ENCODE peak calls at places on chromosomes 5 and 9, in seven cellular contexts. One of them, this sample, is unnamed.

GRCh38 chr5:37730896-37731455 is 108.9 kb downstream of the GDNF start:
- DNase-seq in suprapubic skin: no peak
- DNase-seq in bronchial epithelial cell: no peak
- DNase-seq in neural crest cell: no peak
- DNase-seq in H9: no peak
- DNase-seq in Panc1: no peak
- DNase-seq in CD8-positive, alpha-beta T cell: no peak
- DNase-seq in this sample: no peak

GRCh38 chr5:117859161-117859560 is 1129.2 kb downstream of the DTWD2 start:
- DNase-seq in H9: no peak
- DNase-seq in neural crest cell: no peak
- DNase-seq in bronchial epithelial cell: no peak
- DNase-seq in Panc1: no peak
- DNase-seq in suprapubic skin: no peak
- DNase-seq in CD8-positive, alpha-beta T cell: no peak
- DNase-seq in this sample: no peak

GRCh38 chr5:90312027-90312426 is 97.5 kb downstream of the CETN3 start:
- DNase-seq in CD8-positive, alpha-beta T cell: no peak
- DNase-seq in Panc1: no peak
- DNase-seq in suprapubic skin: no peak
- DNase-seq in H9: no peak
- DNase-seq in neural crest cell: no peak
- DNase-seq in bronchial epithelial cell: no peak
- DNase-seq in this sample: no peak

GRCh38 chr5:79702606-79703380 is 13.2 kb downstream of the CMYA5 start:
- DNase-seq in CD8-positive, alpha-beta T cell: peak
- DNase-seq in suprapubic skin: no peak
- DNase-seq in Panc1: no peak
- DNase-seq in neural crest cell: no peak
- DNase-seq in H9: peak
- DNase-seq in bronchial epithelial cell: no peak
- DNase-seq in this sample: no peak

GRCh38 chr9:123063172-123063508 is 29.7 kb downstream of the GPR21 start:
- DNase-seq in Panc1: no peak
- DNase-seq in bronchial epithelial cell: no peak
- DNase-seq in suprapubic skin: no peak
- DNase-seq in CD8-positive, alpha-beta T cell: no peak
- DNase-seq in neural crest cell: no peak
- DNase-seq in H9: no peak
- DNase-seq in this sample: no peak

GRCh38 chr9:128428644-128429504 is 8.2 kb downstream of the CERCAM start:
- DNase-seq in suprapubic skin: no peak
- DNase-seq in H9: no peak
- DNase-seq in CD8-positive, alpha-beta T cell: no peak
- DNase-seq in neural crest cell: no peak
- DNase-seq in Panc1: no peak
- DNase-seq in bronchial epithelial cell: no peak
- DNase-seq in this sample: no peak

GRCh38 chr5:139954462-139954861 is 88.6 kb downstream of the NRG2 start:
- DNase-seq in suprapubic skin: no peak
- DNase-seq in bronchial epithelial cell: no peak
- DNase-seq in H9: no peak
- DNase-seq in CD8-positive, alpha-beta T cell: no peak
- DNase-seq in Panc1: no peak
- DNase-seq in neural crest cell: no peak
- DNase-seq in this sample: no peak

GRCh38 chr5:104412649-104413240 is 850.2 kb upstream of the NUDT12 start:
- DNase-seq in H9: peak
- DNase-seq in CD8-positive, alpha-beta T cell: no peak
- DNase-seq in neural crest cell: peak
- DNase-seq in suprapubic skin: no peak
- DNase-seq in bronchial epithelial cell: peak
- DNase-seq in Panc1: peak
- DNase-seq in this sample: no peak

GRCh38 chr9:1978941-1979340 is 36.2 kb upstream of the SMARCA2 start:
- DNase-seq in Panc1: no peak
- DNase-seq in suprapubic skin: peak
- DNase-seq in CD8-positive, alpha-beta T cell: no peak
- DNase-seq in neural crest cell: no peak
- DNase-seq in H9: no peak
- DNase-seq in bronchial epithelial cell: peak
- DNase-seq in this sample: no peak

GRCh38 chr5:76521240-76521758 is 101.9 kb downstream of the F2RL2 start:
- DNase-seq in suprapubic skin: no peak
- DNase-seq in CD8-positive, alpha-beta T cell: no peak
- DNase-seq in neural crest cell: no peak
- DNase-seq in Panc1: no peak
- DNase-seq in H9: no peak
- DNase-seq in bronchial epithelial cell: peak
- DNase-seq in this sample: no peak

GRCh38 chr5:5954199-5954598 is 424.1 kb downstream of the MED10 start:
- DNase-seq in Panc1: no peak
- DNase-seq in suprapubic skin: no peak
- DNase-seq in CD8-positive, alpha-beta T cell: no peak
- DNase-seq in H9: no peak
- DNase-seq in neural crest cell: no peak
- DNase-seq in bronchial epithelial cell: no peak
- DNase-seq in this sample: no peak

GRCh38 chr9:11038366-11038765 is 425.6 kb upstream of the PTPRD start:
- DNase-seq in neural crest cell: no peak
- DNase-seq in Panc1: no peak
- DNase-seq in bronchial epithelial cell: no peak
- DNase-seq in H9: no peak
- DNase-seq in CD8-positive, alpha-beta T cell: no peak
- DNase-seq in suprapubic skin: no peak
- DNase-seq in this sample: no peak
- TF ChIP-seq CTCF in neural crest cell: no peak
- TF ChIP-seq CTCF in Panc1: no peak
- TF ChIP-seq CTCF in bronchial epithelial cell: no peak
- TF ChIP-seq CTCF in H9: no peak
- TF ChIP-seq CTCF in CD8-positive, alpha-beta T cell: no peak
- TF ChIP-seq CTCF in suprapubic skin: no peak
- TF ChIP-seq CTCF in this sample: no peak

GRCh38 chr9:114738581-114739316 is 56.8 kb upstream of the TEX48 start:
- DNase-seq in neural crest cell: peak
- DNase-seq in H9: peak
- DNase-seq in CD8-positive, alpha-beta T cell: peak
- DNase-seq in Panc1: peak
- DNase-seq in suprapubic skin: no peak
- DNase-seq in bronchial epithelial cell: peak
- DNase-seq in this sample: no peak

GRCh38 chr9:114735732-114736131 is 53.7 kb upstream of the TEX48 start:
- DNase-seq in CD8-positive, alpha-beta T cell: no peak
- DNase-seq in Panc1: no peak
- DNase-seq in suprapubic skin: no peak
- DNase-seq in H9: no peak
- DNase-seq in neural crest cell: no peak
- DNase-seq in bronchial epithelial cell: no peak
- DNase-seq in this sample: no peak

GRCh38 chr9:114732842-114733241 is 50.9 kb upstream of the TEX48 start:
- DNase-seq in bronchial epithelial cell: peak
- DNase-seq in H9: no peak
- DNase-seq in Panc1: no peak
- DNase-seq in suprapubic skin: no peak
- DNase-seq in CD8-positive, alpha-beta T cell: no peak
- DNase-seq in neural crest cell: no peak
- DNase-seq in this sample: no peak

GRCh38 chr9:114733814-114734213 is 51.8 kb upstream of the TEX48 start:
- DNase-seq in suprapubic skin: no peak
- DNase-seq in Panc1: no peak
- DNase-seq in H9: no peak
- DNase-seq in bronchial epithelial cell: peak
- DNase-seq in neural crest cell: no peak
- DNase-seq in CD8-positive, alpha-beta T cell: no peak
- DNase-seq in this sample: no peak

GRCh38 chr9:114737118-114737517 is 55.1 kb upstream of the TEX48 start:
- DNase-seq in suprapubic skin: no peak
- DNase-seq in neural crest cell: no peak
- DNase-seq in bronchial epithelial cell: no peak
- DNase-seq in CD8-positive, alpha-beta T cell: no peak
- DNase-seq in H9: no peak
- DNase-seq in Panc1: no peak
- DNase-seq in this sample: no peak
- TF ChIP-seq CTCF in suprapubic skin: no peak
- TF ChIP-seq CTCF in neural crest cell: no peak
- TF ChIP-seq CTCF in bronchial epithelial cell: no peak
- TF ChIP-seq CTCF in CD8-positive, alpha-beta T cell: no peak
- TF ChIP-seq CTCF in H9: no peak
- TF ChIP-seq CTCF in Panc1: no peak
- TF ChIP-seq CTCF in this sample: no peak

DNA sequence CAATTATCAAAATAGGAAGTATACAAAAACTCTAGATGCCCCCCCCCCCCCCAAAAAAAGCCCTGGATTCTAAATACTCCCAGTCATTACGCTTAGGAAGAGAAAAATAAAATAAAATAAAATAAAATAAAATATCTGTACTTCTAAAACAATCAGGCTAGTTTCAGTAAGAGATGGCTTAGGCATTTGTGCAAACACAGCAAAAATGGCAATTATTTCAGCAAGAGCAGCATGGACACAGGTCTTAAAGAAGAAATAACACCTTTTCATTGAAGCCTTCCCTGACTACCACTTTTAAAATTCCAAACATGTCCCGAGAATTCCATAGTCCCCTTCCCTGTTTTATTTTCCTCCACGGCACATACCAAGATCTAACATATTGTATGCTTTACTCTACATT is 218.6 kb upstream of the POU5F2 start:
- DNase-seq in suprapubic skin: no peak
- DNase-seq in H9: no peak
- DNase-seq in Panc1: no peak
- DNase-seq in neural crest cell: no peak
- DNase-seq in bronchial epithelial cell: no peak
- DNase-seq in CD8-positive, alpha-beta T cell: no peak
- DNase-seq in this sample: no peak
- TF ChIP-seq CTCF in suprapubic skin: no peak
- TF ChIP-seq CTCF in H9: no peak
- TF ChIP-seq CTCF in Panc1: no peak
- TF ChIP-seq CTCF in neural crest cell: no peak
- TF ChIP-seq CTCF in bronchial epithelial cell: no peak
- TF ChIP-seq CTCF in CD8-positive, alpha-beta T cell: no peak
- TF ChIP-seq CTCF in this sample: no peak

GRCh38 chr5:168135897-168136296 is 155.5 kb upstream of the WWC1 start:
- DNase-seq in H9: no peak
- DNase-seq in CD8-positive, alpha-beta T cell: no peak
- DNase-seq in bronchial epithelial cell: no peak
- DNase-seq in neural crest cell: no peak
- DNase-seq in suprapubic skin: no peak
- DNase-seq in Panc1: no peak
- DNase-seq in this sample: no peak
- TF ChIP-seq CTCF in H9: no peak
- TF ChIP-seq CTCF in CD8-positive, alpha-beta T cell: no peak
- TF ChIP-seq CTCF in bronchial epithelial cell: no peak
- TF ChIP-seq CTCF in neural crest cell: no peak
- TF ChIP-seq CTCF in suprapubic skin: no peak
- TF ChIP-seq CTCF in Panc1: no peak
- TF ChIP-seq CTCF in this sample: no peak

GRCh38 chr9:88196456-88196855 is 58.2 kb upstream of the SPATA31C2 start:
- DNase-seq in CD8-positive, alpha-beta T cell: no peak
- DNase-seq in suprapubic skin: no peak
- DNase-seq in bronchial epithelial cell: peak
- DNase-seq in Panc1: no peak
- DNase-seq in H9: no peak
- DNase-seq in neural crest cell: no peak
- DNase-seq in this sample: no peak

GRCh38 chr9:88193766-88194165 is 55.5 kb upstream of the SPATA31C2 start:
- DNase-seq in bronchial epithelial cell: no peak
- DNase-seq in H9: no peak
- DNase-seq in suprapubic skin: no peak
- DNase-seq in Panc1: no peak
- DNase-seq in CD8-positive, alpha-beta T cell: no peak
- DNase-seq in neural crest cell: no peak
- DNase-seq in this sample: no peak

GRCh38 chr9:88198346-88198807 is 60.1 kb upstream of the SPATA31C2 start:
- DNase-seq in neural crest cell: no peak
- DNase-seq in CD8-positive, alpha-beta T cell: no peak
- DNase-seq in H9: no peak
- DNase-seq in suprapubic skin: no peak
- DNase-seq in bronchial epithelial cell: peak
- DNase-seq in Panc1: peak
- DNase-seq in this sample: no peak

GRCh38 chr9:88197781-88198345 is 59.6 kb upstream of the SPATA31C2 start:
- DNase-seq in Panc1: peak
- DNase-seq in bronchial epithelial cell: peak
- DNase-seq in H9: no peak
- DNase-seq in neural crest cell: no peak
- DNase-seq in CD8-positive, alpha-beta T cell: no peak
- DNase-seq in suprapubic skin: no peak
- DNase-seq in this sample: no peak

GRCh38 chr9:88197016-88197415 is 58.7 kb upstream of the SPATA31C2 start:
- DNase-seq in suprapubic skin: no peak
- DNase-seq in CD8-positive, alpha-beta T cell: no peak
- DNase-seq in H9: no peak
- DNase-seq in bronchial epithelial cell: peak
- DNase-seq in Panc1: no peak
- DNase-seq in neural crest cell: no peak
- DNase-seq in this sample: no peak
- TF ChIP-seq CTCF in suprapubic skin: no peak
- TF ChIP-seq CTCF in CD8-positive, alpha-beta T cell: no peak
- TF ChIP-seq CTCF in H9: no peak
- TF ChIP-seq CTCF in bronchial epithelial cell: no peak
- TF ChIP-seq CTCF in Panc1: no peak
- TF ChIP-seq CTCF in neural crest cell: no peak
- TF ChIP-seq CTCF in this sample: no peak

DNA sequence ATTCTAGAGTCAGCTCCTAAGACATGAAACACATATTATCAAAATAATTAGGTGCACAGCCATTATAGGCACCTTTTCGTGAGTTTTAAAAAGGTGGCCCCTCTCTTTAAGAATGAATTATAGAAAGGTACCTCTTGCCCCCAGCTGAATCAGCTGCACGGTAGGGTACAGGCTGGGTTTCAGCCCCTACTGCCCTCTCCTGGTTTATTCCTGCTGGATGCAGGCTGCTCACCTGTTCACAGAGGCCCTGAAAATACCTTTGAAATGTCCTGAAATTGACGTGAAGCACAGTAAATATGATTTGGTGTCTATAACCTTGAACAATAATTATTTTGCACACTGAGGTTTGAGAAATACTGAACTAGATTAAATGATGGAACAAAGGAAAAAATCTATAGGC is 504.8 kb upstream of the SGCD start:
- DNase-seq in bronchial epithelial cell: no peak
- DNase-seq in Panc1: no peak
- DNase-seq in neural crest cell: no peak
- DNase-seq in suprapubic skin: no peak
- DNase-seq in CD8-positive, alpha-beta T cell: no peak
- DNase-seq in H9: no peak
- DNase-seq in this sample: no peak
- TF ChIP-seq CTCF in bronchial epithelial cell: no peak
- TF ChIP-seq CTCF in Panc1: no peak
- TF ChIP-seq CTCF in neural crest cell: no peak
- TF ChIP-seq CTCF in suprapubic skin: no peak
- TF ChIP-seq CTCF in CD8-positive, alpha-beta T cell: no peak
- TF ChIP-seq CTCF in H9: peak
- TF ChIP-seq CTCF in this sample: no peak

GRCh38 chr9:20271723-20272122 is 350.6 kb downstream of the MLLT3 start:
- DNase-seq in Panc1: no peak
- DNase-seq in H9: no peak
- DNase-seq in neural crest cell: no peak
- DNase-seq in CD8-positive, alpha-beta T cell: no peak
- DNase-seq in suprapubic skin: no peak
- DNase-seq in bronchial epithelial cell: no peak
- DNase-seq in this sample: no peak
- TF ChIP-seq CTCF in Panc1: no peak
- TF ChIP-seq CTCF in H9: peak
- TF ChIP-seq CTCF in neural crest cell: no peak
- TF ChIP-seq CTCF in CD8-positive, alpha-beta T cell: no peak
- TF ChIP-seq CTCF in suprapubic skin: no peak
- TF ChIP-seq CTCF in bronchial epithelial cell: no peak
- TF ChIP-seq CTCF in this sample: peak

This sample was measured in type B pancreatic cell.